ENCODE peak calls at places on chromosomes 6 and 20, in ten cellular contexts. F is BJ; H is IMR-90; O is activated CD8-positive, alpha-beta T cell treated with anti-CD3 and anti-CD28 coated beads for 36 hours; L is adrenal gland; W is stomach; C is GM13976; E is ascending aorta; A is BE2C; S is Caco-2. Z is an unnamed sample.

GRCh38 chr6:15382712-15383111 is 136.8 kb downstream of the JARID2 start:
- DNase-seq in F (no peak), H (no peak), O (no peak), L (no peak), W (no peak), C (no peak), E (no peak), A (no peak), S (no peak), Z (no peak)

GRCh38 chr20:34927736-34928135 is 27.9 kb downstream of the GSS start:
- DNase-seq in F (peak; percentile 61), H (peak; percentile 23), O (no peak), L (no peak), W (no peak), C (no peak), E (no peak), A (no peak), S (no peak), Z (no peak)

GRCh38 chr20:2485662-2486061 is 15.1 kb upstream of the SNRPB start:
- DNase-seq in F (no peak), H (no peak), O (no peak), L (no peak), W (no peak), C (no peak), E (no peak), A (no peak), S (no peak), Z (no peak)

GRCh38 chr6:32954983-32955802 is 2.3 kb upstream of the HLA-DMA start:
- DNase-seq in F (no peak), H (peak; percentile 13), O (peak; percentile 50), L (no peak), W (peak; percentile 38), C (no peak), E (no peak), A (peak; percentile 25), S (no peak), Z (no peak)

GRCh38 chr6:84253380-84253779 is 25.9 kb upstream of the CEP162 start:
- DNase-seq in F (no peak), H (no peak), O (no peak), L (no peak), W (no peak), C (no peak), E (no peak), A (no peak), S (no peak), Z (no peak)

GRCh38 chr6:33273924-33274902 is 2.3 kb downstream of the RPS18 start:
- DNase-seq in F (no peak), H (no peak), O (no peak), L (no peak), W (no peak), C (no peak), E (no peak), A (no peak), S (no peak), Z (no peak)

GRCh38 chr6:90610291-90610670 is 23.4 kb upstream of the MAP3K7 start:
- DNase-seq in F (no peak), H (no peak), O (peak; percentile 5), L (no peak), W (no peak), C (no peak), E (no peak), A (no peak), S (no peak), Z (no peak)

GRCh38 chr6:116405147-116405546 is 34.4 kb downstream of the DSE start:
- DNase-seq in F (peak; percentile 63), H (peak; percentile 84), O (no peak), L (no peak), W (no peak), C (peak; percentile 32), E (no peak), A (no peak), S (no peak), Z (peak; percentile 76)

GRCh38 chr6:105326838-105327745 is 75.8 kb downstream of the PREP start:
- DNase-seq in F (peak; percentile 41), H (peak; percentile 83), O (no peak), L (peak; percentile 30), W (no peak), C (no peak), E (no peak), A (peak; percentile 25), S (no peak), Z (no peak)

GRCh38 chr20:46573234-46573633 is 22.8 kb upstream of the OCSTAMP start:
- DNase-seq in F (no peak), H (no peak), O (no peak), L (no peak), W (no peak), C (no peak), E (no peak), A (no peak), S (peak; percentile 36), Z (no peak)
- TF ChIP-seq CTCF in F (no peak), H (no peak), O (no peak), L (no peak), W (no peak), C (no peak), E (no peak), A (no peak), S (no peak), Z (no peak)

GRCh38 chr6:43990627-43991619 is 136.3 kb downstream of the MRPL14 start:
- DNase-seq in F (no peak), H (peak; percentile 89), O (no peak), L (no peak), W (no peak), C (no peak), E (no peak), A (peak; percentile 90), S (peak; percentile 81), Z (no peak)
- TF ChIP-seq CTCF in F (no peak), H (no peak), O (no peak), L (no peak), W (no peak), C (no peak), E (no peak), A (no peak), S (no peak), Z (no peak)

DNA sequence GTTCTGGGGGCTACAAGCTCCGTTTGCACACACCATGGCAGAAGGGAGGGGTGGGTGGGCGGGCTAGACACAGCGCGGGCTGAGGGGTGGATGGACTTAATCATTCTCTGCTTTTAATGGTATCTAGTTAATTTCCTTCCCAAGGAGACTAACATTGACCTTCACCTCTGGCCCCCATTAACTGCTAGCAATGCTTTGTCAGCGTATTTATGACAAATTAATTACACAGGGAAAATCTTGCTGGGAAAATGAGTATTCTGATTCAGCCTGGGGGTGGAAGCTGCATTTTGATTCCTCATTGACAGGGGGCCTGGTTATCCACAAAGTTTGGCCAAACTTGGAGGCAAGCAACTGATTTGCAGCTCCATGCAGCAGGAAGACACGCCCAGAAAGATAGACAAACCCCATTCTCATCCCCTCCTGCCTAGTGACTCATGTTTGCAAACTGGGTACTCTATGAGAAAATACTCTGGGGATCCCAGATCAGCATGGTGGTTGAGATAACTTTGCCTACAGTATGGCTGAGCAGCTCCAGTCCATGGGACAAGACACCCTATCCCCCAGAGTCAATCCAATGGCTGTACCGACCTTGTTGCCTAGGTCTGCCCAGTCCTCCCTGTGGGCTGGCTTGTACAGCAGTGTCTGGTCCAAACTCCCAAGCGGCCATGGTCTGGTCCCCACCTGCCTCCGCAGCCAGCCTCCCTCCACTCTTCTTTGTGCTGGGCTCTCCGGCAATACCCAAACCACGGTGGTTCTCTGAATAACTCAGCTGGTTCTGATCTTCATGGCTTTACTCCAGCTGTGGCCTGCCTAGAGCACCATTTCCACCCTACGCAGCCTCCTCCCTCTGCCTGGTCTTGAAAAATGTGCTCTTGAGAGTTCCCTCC is 19.7 kb downstream of the ZBP1 start:
- DNase-seq in F (no peak), H (no peak), O (no peak), L (no peak), W (no peak), C (no peak), E (no peak), A (no peak), S (no peak), Z (no peak)
- TF ChIP-seq CTCF in F (no peak), H (no peak), O (no peak), L (no peak), W (no peak), C (no peak), E (no peak), A (no peak), S (no peak), Z (no peak)

GRCh38 chr6:44003345-44004061 is 123.7 kb downstream of the MRPL14 start:
- DNase-seq in F (no peak), H (no peak), O (peak; percentile 58), L (no peak), W (no peak), C (peak; percentile 74), E (no peak), A (no peak), S (peak; percentile 39), Z (no peak)
- TF ChIP-seq CTCF in F (no peak), H (no peak), O (no peak), L (no peak), W (no peak), C (no peak), E (no peak), A (no peak), S (no peak), Z (no peak)

GRCh38 chr6:30683137-30683979 is 3.1 kb downstream of the PPP1R18 start:
- DNase-seq in F (no peak), H (no peak), O (no peak), L (no peak), W (no peak), C (no peak), E (no peak), A (no peak), S (no peak), Z (no peak)
- TF ChIP-seq CTCF in F (no peak), H (no peak), O (no peak), L (no peak), W (no peak), C (no peak), E (no peak), A (no peak), S (no peak), Z (no peak)